ENCODE peak calls at places on chromosomes 3 and 15, in four cellular contexts. Q is IMR-90, Z is endothelial cell of umbilical vein, W is K562. J is an unnamed sample.
A peak's percentile ranks its signal among the peaks of the same experiment; 100 is the strongest.

GRCh38 chr3:16329792-16330061 is 64.7 kb downstream of the OXNAD1 start:
- DNase-seq in Q (no peak), Z (no peak), W (no peak), J (no peak)

GRCh38 chr15:83046558-83047127 is 20.4 kb downstream of the BTBD1 start:
- DNase-seq in Q (peak; percentile 72), Z (peak; percentile 69), W (no peak), J (no peak)

GRCh38 chr15:88450125-88450798 is 16.9 kb downstream of the MRPL46 start:
- DNase-seq in Q (peak; percentile 66), Z (peak; percentile 61), W (peak; percentile 81), J (no peak)

GRCh38 chr15:45180201-45180600 is 7.6 kb downstream of the SHF start:
- DNase-seq in Q (no peak), Z (no peak), W (no peak), J (no peak)

GRCh38 chr15:82870727-82871576 is 61.5 kb downstream of the WHAMM start:
- DNase-seq in Q (no peak), Z (no peak), W (no peak), J (no peak)

GRCh38 chr15:51759557-51760070 is 8.2 kb downstream of the TMOD2 start:
- DNase-seq in Q (peak; percentile 97), Z (no peak), W (peak; percentile 35), J (no peak)

GRCh38 chr3:135261214-135261775 is 466.2 kb downstream of the EPHB1 start:
- DNase-seq in Q (no peak), Z (no peak), W (no peak), J (no peak)

GRCh38 chr15:41079717-41080116 is 36.4 kb downstream of the INO80 start:
- DNase-seq in Q (no peak), Z (no peak), W (no peak), J (no peak)

GRCh38 chr15:36888018-36888992 is 212.0 kb downstream of the MEIS2 start:
- DNase-seq in Q (no peak), Z (no peak), W (no peak), J (no peak)

GRCh38 chr3:107957506-107957905 is 133.3 kb downstream of the CD47 start:
- DNase-seq in Q (no peak), Z (no peak), W (no peak), J (no peak)

GRCh38 chr15:66751579-66751978 is 49.5 kb downstream of the SMAD6 start:
- DNase-seq in Q (no peak), Z (no peak), W (no peak), J (no peak)

GRCh38 chr15:84911879-84912660 is 27.6 kb downstream of the SLC28A1 start:
- DNase-seq in Q (peak; percentile 99), Z (peak; percentile 99), W (no peak), J (no peak)

GRCh38 chr3:193813506-193813850 is 220.5 kb downstream of the OPA1 start:
- DNase-seq in Q (no peak), Z (no peak), W (no peak), J (no peak)

GRCh38 chr3:46395210-46395661 is 11.6 kb downstream of the CCR5AS start:
- DNase-seq in Q (peak; percentile 33), Z (no peak), W (peak; percentile 52), J (no peak)

GRCh38 chr3:27342279-27342678 is 26.9 kb downstream of the NEK10 start:
- DNase-seq in Q (no peak), Z (no peak), W (no peak), J (no peak)

GRCh38 chr3:67765575-67765974 is 111.2 kb upstream of the SUCLG2 start:
- DNase-seq in Q (peak; percentile 2), Z (no peak), W (no peak), J (no peak)

GRCh38 chr3:15982667-15983145 is 184.9 kb upstream of the ANKRD28 start:
- DNase-seq in Q (peak; percentile 96), Z (no peak), W (no peak), J (peak; percentile 94)

GRCh38 chr15:75672646-75673425 is 25.1 kb downstream of the SNX33 start:
- DNase-seq in Q (peak; percentile 91), Z (peak; percentile 15), W (no peak), J (no peak)

GRCh38 chr3:183774631-183775030 is 50.7 kb downstream of the MAP6D1 start:
- DNase-seq in Q (peak; percentile 81), Z (no peak), W (no peak), J (no peak)

GRCh38 chr3:147943265-147943945 is 534.2 kb downstream of the ZIC1 start:
- DNase-seq in Q (peak; percentile 93), Z (peak; percentile 85), W (no peak), J (no peak)

GRCh38 chr15:49331951-49332350 is 91.1 kb upstream of the FGF7 start:
- DNase-seq in Q (peak; percentile 49), Z (no peak), W (no peak), J (no peak)

GRCh38 chr3:157631468-157631867 is 128.3 kb upstream of the VEPH1 start:
- DNase-seq in Q (no peak), Z (no peak), W (no peak), J (no peak)

GRCh38 chr15:90862964-90863721 is 5.2 kb upstream of the FURIN start:
- DNase-seq in Q (no peak), Z (no peak), W (no peak), J (peak; percentile 74)

GRCh38 chr3:126528800-126529541 is 5.0 kb downstream of the CHST13 start:
- DNase-seq in Q (no peak), Z (no peak), W (no peak), J (no peak)

GRCh38 chr15:52370010-52370409 is 74.4 kb upstream of the MYO5C start:
- DNase-seq in Q (peak; percentile 39), Z (no peak), W (no peak), J (no peak)

GRCh38 chr15:28021281-28022039 is 77.7 kb downstream of the OCA2 start:
- DNase-seq in Q (peak; percentile 48), Z (no peak), W (peak; percentile 41), J (no peak)

GRCh38 chr15:63135804-63136203 is 14.1 kb downstream of the LACTB start:
- DNase-seq in Q (peak; percentile 90), Z (peak; percentile 94), W (no peak), J (peak; percentile 38)
- H3K9ac ChIP-seq in Q (peak overlapping the region; percentile 15), Z (peak overlapping the region; percentile 88), W (no peak overlapping the region), J (peak overlapping the region; percentile 56)

GRCh38 chr15:61687124-61687523 is 373.1 kb downstream of the VPS13C start:
- DNase-seq in Q (no peak), Z (no peak), W (no peak), J (no peak)

GRCh38 chr15:61685513-61685912 is 374.7 kb downstream of the VPS13C start:
- DNase-seq in Q (no peak), Z (no peak), W (no peak), J (no peak)

GRCh38 chr15:61684749-61685467 is 375.3 kb downstream of the VPS13C start:
- DNase-seq in Q (no peak), Z (no peak), W (no peak), J (no peak)

GRCh38 chr15:61687651-61688050 is 372.6 kb downstream of the VPS13C start:
- DNase-seq in Q (no peak), Z (no peak), W (no peak), J (no peak)

GRCh38 chr15:61685971-61686370 is 374.3 kb downstream of the VPS13C start:
- DNase-seq in Q (no peak), Z (no peak), W (no peak), J (no peak)
- H2AFZ ChIP-seq in Q (no peak overlapping the region), Z (no peak overlapping the region), W (no peak overlapping the region), J (no peak overlapping the region)

GRCh38 chr15:68187559-68187958 is 17.6 kb downstream of the CALML4 start:
- DNase-seq in Q (peak; percentile 88), Z (peak; percentile 67), W (no peak), J (no peak)
- H3K9me1 ChIP-seq in Q (peaks cover 6% of the 10 kb centered on the region), Z (no peaks in the 10 kb centered on the region), W (no peaks in the 10 kb centered on the region), J (peaks cover 3% of the 10 kb centered on the region)

GRCh38 chr3:59930170-59930569 is 880.3 kb upstream of the CFAP20DC start:
- DNase-seq in Q (no peak), Z (no peak), W (no peak), J (no peak)

GRCh38 chr3:59927061-59927460 is 877.2 kb upstream of the CFAP20DC start:
- DNase-seq in Q (no peak), Z (no peak), W (no peak), J (no peak)

GRCh38 chr3:59920801-59921200 is 871.0 kb upstream of the CFAP20DC start:
- DNase-seq in Q (no peak), Z (no peak), W (no peak), J (no peak)

GRCh38 chr3:59922226-59922625 is 872.4 kb upstream of the CFAP20DC start:
- DNase-seq in Q (no peak), Z (no peak), W (no peak), J (no peak)

DNA sequence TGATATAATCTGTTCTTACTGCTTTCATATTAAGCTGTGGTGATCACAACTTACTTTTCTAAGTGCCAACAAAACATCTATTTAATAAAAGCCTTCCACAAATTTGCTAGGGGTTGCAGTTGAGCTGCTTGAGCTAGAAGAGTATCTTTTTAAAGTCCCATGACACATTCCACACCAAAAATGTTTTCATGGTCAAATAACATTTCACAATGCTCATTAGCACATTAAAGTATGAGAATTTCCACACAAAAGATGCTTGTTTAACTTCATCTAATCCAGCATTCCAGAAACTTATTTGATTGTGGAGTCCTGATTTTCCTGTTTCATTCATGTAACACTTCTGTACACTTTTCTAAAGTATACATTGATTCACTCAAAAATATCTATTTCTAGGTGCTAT is 876.1 kb upstream of the CFAP20DC start:
- DNase-seq in Q (no peak), Z (no peak), W (no peak), J (no peak)
- H3K9ac ChIP-seq in Q (no peak overlapping the region), Z (no peak overlapping the region), W (no peak overlapping the region), J (no peak overlapping the region)

GRCh38 chr15:46411900-46412299 is 777.1 kb downstream of the SQOR start:
- DNase-seq in Q (no peak), Z (no peak), W (no peak), J (no peak)

GRCh38 chr15:46409879-46410278 is 775.0 kb downstream of the SQOR start:
- DNase-seq in Q (no peak), Z (no peak), W (no peak), J (no peak)

GRCh38 chr15:46408312-46408711 is 773.5 kb downstream of the SQOR start:
- DNase-seq in Q (no peak), Z (no peak), W (no peak), J (no peak)

GRCh38 chr15:46413799-46414198 is 779.0 kb downstream of the SQOR start:
- DNase-seq in Q (peak; percentile 19), Z (no peak), W (no peak), J (no peak)

GRCh38 chr15:46410681-46411080 is 775.9 kb downstream of the SQOR start:
- DNase-seq in Q (no peak), Z (no peak), W (no peak), J (no peak)
- H2AFZ ChIP-seq in Q (no peak overlapping the region), Z (no peak overlapping the region), W (no peak overlapping the region), J (no peak overlapping the region)

GRCh38 chr3:41302295-41302694 is 103.0 kb downstream of the CTNNB1 start:
- DNase-seq in Q (no peak), Z (no peak), W (no peak), J (no peak)
- H3K9me1 ChIP-seq in Q (no peaks in the 10 kb centered on the region), Z (no peaks in the 10 kb centered on the region), W (peaks cover 2% of the 10 kb centered on the region), J (no peaks in the 10 kb centered on the region)

GRCh38 chr15:63512148-63512547 is 7.8 kb downstream of the USP3 start:
- DNase-seq in Q (no peak), Z (no peak), W (no peak), J (no peak)

GRCh38 chr15:63509056-63509696 is 4.8 kb downstream of the USP3 start:
- DNase-seq in Q (no peak), Z (peak; percentile 30), W (no peak), J (no peak)

GRCh38 chr15:63510548-63510940 is 6.2 kb downstream of the USP3 start:
- DNase-seq in Q (no peak), Z (no peak), W (no peak), J (no peak)

GRCh38 chr15:63507878-63508818 is 3.8 kb downstream of the USP3 start:
- DNase-seq in Q (no peak), Z (no peak), W (no peak), J (no peak)

GRCh38 chr15:63509933-63510547 is 5.6 kb downstream of the USP3 start:
- DNase-seq in Q (peak; percentile 83), Z (peak; percentile 69), W (no peak), J (no peak)
- H3K9ac ChIP-seq in Q (no peak overlapping the region), Z (peak overlapping the region; percentile 39), W (no peak overlapping the region), J (peak overlapping the region; percentile 26)